ENCODE peak calls at places on chromosomes 13 and 19, in five cellular contexts. H is G401; L is spleen; F is amniotic epithelial cell; W is activated CD4-positive, alpha-beta T cell treated with anti-CD3 and anti-CD28 coated beads for 24 hours. A is an unnamed sample.

GRCh38 chr19:38265213-38265861 is 964 bp downstream of the SPINT2 start:
- DNase-seq in H (peak; percentile 58), L (no peak), F (no peak), W (no peak), A (peak; percentile 77)

GRCh38 chr13:32811297-32811800 is 204.9 kb upstream of the KL start:
- DNase-seq in L (no peak), W (no peak), H (no peak), F (no peak), A (no peak)

GRCh38 chr19:4034048-4035017 is 26.8 kb downstream of the PIAS4 start:
- DNase-seq in W (no peak), H (no peak), L (no peak), F (no peak), A (no peak)

GRCh38 chr13:95862401-95862800 is 185.5 kb downstream of the DNAJC3 start:
- DNase-seq in F (no peak), W (no peak), H (no peak), L (no peak), A (no peak)

GRCh38 chr19:49324801-49325491 is at the start of gene SLC6A16:
- DNase-seq in W (no peak), H (no peak), F (no peak), L (no peak), A (no peak)

GRCh38 chr13:37995052-37995451 is 125.5 kb upstream of the TRPC4 start:
- DNase-seq in L (no peak), W (no peak), F (peak; percentile 39), H (no peak), A (no peak)

GRCh38 chr19:37217533-37217854 is 520 bp upstream of the ZNF383 start:
- DNase-seq in W (no peak), L (no peak), F (no peak), H (no peak), A (no peak)

GRCh38 chr19:4967738-4968461 is 1.0 kb upstream of the KDM4B start:
- DNase-seq in L (no peak), W (no peak), F (peak; percentile 95), H (no peak), A (no peak)

GRCh38 chr13:36057041-36057440 is 74.1 kb downstream of the DCLK1 start:
- DNase-seq in W (no peak), H (no peak), L (no peak), F (peak; percentile 19), A (no peak)

GRCh38 chr13:49527123-49527522 is 31.4 kb downstream of the PHF11 start:
- DNase-seq in F (peak; percentile 23), L (no peak), H (no peak), W (no peak), A (no peak)

GRCh38 chr13:98853791-98854191 is 101.3 kb upstream of the SLC15A1 start:
- DNase-seq in F (peak; percentile 72), L (no peak), H (no peak), W (peak; percentile 15), A (no peak)

GRCh38 chr19:21850636-21851255 is 14.8 kb upstream of the ZNF43 start:
- DNase-seq in L (no peak), F (no peak), H (no peak), W (no peak), A (no peak)

GRCh38 chr13:41505209-41505835 is 48.0 kb downstream of the RGCC start:
- DNase-seq in L (no peak), F (peak; percentile 95), H (no peak), W (no peak), A (no peak)

GRCh38 chr13:75533866-75534265 is 3.8 kb downstream of the COMMD6 start:
- DNase-seq in L (no peak), H (no peak), W (no peak), F (no peak), A (no peak)

GRCh38 chr19:40150170-40150569 is 41.1 kb upstream of the MAP3K10 start:
- DNase-seq in H (no peak), W (no peak), F (peak; percentile 35), L (no peak), A (no peak)

GRCh38 chr13:54591540-54591939 is 1562.9 kb downstream of the OLFM4 start:
- DNase-seq in F (no peak), H (no peak), L (no peak), W (no peak), A (no peak)

GRCh38 chr19:36113895-36114762 is 546 bp downstream of the POLR2I start:
- DNase-seq in H (peak; percentile 58), W (no peak), L (peak; percentile 84), F (peak; percentile 25), A (no peak)

GRCh38 chr13:22926176-22927007 is 254.4 kb upstream of the SGCG start:
- DNase-seq in H (peak; percentile 47), W (no peak), F (peak; percentile 93), L (peak; percentile 82), A (peak; percentile 93)

GRCh38 chr19:8567522-8568172 is 9.6 kb downstream of the MYO1F start:
- DNase-seq in H (no peak), F (no peak), W (no peak), L (peak; percentile 88), A (no peak)

GRCh38 chr19:55693336-55693974 is 18.4 kb downstream of the EPN1 start:
- DNase-seq in H (no peak), F (no peak), W (no peak), L (peak; percentile 61), A (no peak)

GRCh38 chr19:39172700-39173501 is 23.9 kb upstream of the NCCRP1 start:
- DNase-seq in L (no peak), W (no peak), H (no peak), F (no peak), A (peak; percentile 74)

GRCh38 chr13:96214804-96215445 is 125.0 kb downstream of the HS6ST3 start:
- DNase-seq in H (no peak), F (no peak), W (no peak), L (no peak), A (no peak)

GRCh38 chr19:19105365-19106060 is 32.8 kb downstream of the TMEM161A start:
- DNase-seq in H (no peak), F (peak; percentile 65), W (no peak), L (no peak), A (no peak)

GRCh38 chr19:28168557-28168956 is 1044.4 kb downstream of the UQCRFS1 start:
- DNase-seq in F (no peak), W (no peak), H (peak; percentile 27), L (no peak), A (no peak)

GRCh38 chr19:5314907-5315298 is 25.7 kb downstream of the PTPRS start:
- DNase-seq in L (no peak), H (no peak), W (no peak), F (no peak), A (no peak)

GRCh38 chr19:51093066-51093465 is 10.4 kb upstream of the KLK14 start:
- DNase-seq in L (no peak), H (no peak), F (no peak), W (no peak), A (peak; percentile 29)

GRCh38 chr19:4455742-4456565 is 1.6 kb downstream of the UBXN6 start:
- DNase-seq in W (no peak), F (peak; percentile 92), H (peak; percentile 96), L (no peak), A (peak; percentile 90)

GRCh38 chr13:20901668-20902437 is 693 bp downstream of the XPO4 start:
- DNase-seq in F (peak; percentile 45), H (peak; percentile 23), W (peak; percentile 14), L (peak; percentile 79), A (no peak)

GRCh38 chr19:54191671-54192453 is 754 bp downstream of the TSEN34 start:
- DNase-seq in W (no peak), H (no peak), F (no peak), L (peak; percentile 86), A (peak; percentile 81)

GRCh38 chr13:110226051-110226562 is 80.8 kb downstream of the COL4A1 start:
- DNase-seq in W (no peak), H (no peak), L (no peak), F (peak; percentile 85), A (no peak)

GRCh38 chr13:20714161-20714560 is 10.7 kb downstream of the IL17D start:
- DNase-seq in L (no peak), F (no peak), W (no peak), H (no peak), A (no peak)

A was measured in kidney.